ENCODE peak calls at places on chromosomes 11 and 22, in four cellular contexts. U is C1 segment of cervical spinal cord; V is activated CD8-positive, alpha-beta memory T cell treated with anti-CD3 and anti-CD28 coated beads for 1 hour; T is AG09309. D is an unnamed sample.

GRCh38 chr22:29218758-29219408 is 13.2 kb downstream of the EMID1 start:
- DNase-seq in U (no peak), V (no peak), T (no peak), D (peak; percentile 54)

GRCh38 chr22:24503851-24504170 is 8.7 kb downstream of the UPB1 start:
- DNase-seq in T (no peak), U (no peak), V (no peak), D (peak; percentile 35)

GRCh38 chr22:39917091-39917703 is 16.3 kb downstream of the GRAP2 start:
- DNase-seq in V (no peak), U (no peak), T (no peak), D (no peak)

GRCh38 chr11:116500833-116501622 is 271.8 kb downstream of the BUD13 start:
- DNase-seq in T (no peak), V (no peak), U (no peak), D (no peak)

GRCh38 chr11:76788661-76789442 is 5.7 kb downstream of the TSKU start:
- DNase-seq in V (no peak), U (peak; percentile 22), T (no peak), D (peak; percentile 72)

GRCh38 chr11:22666700-22667439 is 459 bp downstream of the GAS2 start:
- DNase-seq in T (no peak), U (peak; percentile 33), V (no peak), D (no peak)

GRCh38 chr11:83845797-83846196 is 559.6 kb upstream of the CCDC90B start:
- DNase-seq in U (no peak), V (no peak), T (no peak), D (no peak)

GRCh38 chr11:132187814-132188213 is 817.4 kb downstream of the NTM start:
- DNase-seq in V (no peak), U (no peak), T (peak; percentile 43), D (no peak)

GRCh38 chr11:1310772-1311468 is 1.5 kb upstream of the TOLLIP start:
- DNase-seq in T (no peak), V (peak; percentile 43), U (no peak), D (no peak)

GRCh38 chr11:131568318-131568717 is 197.9 kb downstream of the NTM start:
- DNase-seq in U (no peak), T (no peak), V (no peak), D (no peak)

GRCh38 chr11:45079075-45079444 is 67.4 kb upstream of the PRDM11 start:
- DNase-seq in V (no peak), T (no peak), U (no peak), D (no peak)

GRCh38 chr22:45553333-45554039 is 50.8 kb downstream of the FBLN1 start:
- DNase-seq in V (peak; percentile 37), U (peak; percentile 64), T (peak; percentile 65), D (peak; percentile 61)

D was measured in chondrocyte.